ENCODE peak calls at places on chromosomes 16 and 17, in seven cellular contexts. P is AG10803, B is cardiac muscle cell, G is epithelial cell of proximal tubule, Y is GM23338, W is A549, T is astrocyte of the cerebellum. H is an unnamed sample.

GRCh38 chr16:21638573-21638975 is 13.8 kb downstream of the IGSF6 start:
- DNase-seq in P (peak), B (no peak), G (no peak), Y (no peak), W (no peak), T (no peak), H (no peak)

GRCh38 chr17:64084086-64084939 is 45.6 kb downstream of the ERN1 start:
- DNase-seq in P (peak), B (no peak), G (no peak), Y (peak), W (no peak), T (peak), H (no peak)

GRCh38 chr16:9008335-9009260 is 44.9 kb upstream of the USP7 start:
- DNase-seq in P (peak), B (peak), G (no peak), Y (peak), W (peak), T (peak), H (peak)

GRCh38 chr17:8887834-8888703 is 20.6 kb upstream of the PIK3R6 start:
- DNase-seq in P (peak), B (peak), G (no peak), Y (peak), W (peak), T (no peak), H (no peak)

GRCh38 chr16:87747626-87748025 is 18.2 kb downstream of the KLHDC4 start:
- DNase-seq in P (no peak), B (no peak), G (no peak), Y (peak), W (no peak), T (no peak), H (no peak)

GRCh38 chr17:14301279-14301760 is 439 bp downstream of the HS3ST3B1 start:
- DNase-seq in P (no peak), B (peak), G (no peak), Y (peak), W (peak), T (no peak), H (no peak)

GRCh38 chr16:17224859-17225258 is 245.9 kb downstream of the XYLT1 start:
- DNase-seq in P (peak), B (no peak), G (no peak), Y (no peak), W (no peak), T (peak), H (no peak)

GRCh38 chr16:19291459-19291858 is 5.9 kb downstream of the CLEC19A start:
- DNase-seq in P (no peak), B (no peak), G (no peak), Y (peak), W (no peak), T (no peak), H (peak)

GRCh38 chr16:2874032-2874431 is 9.0 kb upstream of the FLYWCH2 start:
- DNase-seq in P (no peak), B (no peak), G (no peak), Y (no peak), W (no peak), T (no peak), H (no peak)

GRCh38 chr17:32350662-32351418 is 883 bp downstream of the ZNF207 start:
- DNase-seq in P (peak), B (peak), G (no peak), Y (peak), W (no peak), T (no peak), H (no peak)

GRCh38 chr17:78925662-78926555 is 722 bp upstream of the TIMP2 start:
- DNase-seq in P (peak), B (no peak), G (no peak), Y (peak), W (no peak), T (peak), H (no peak)

GRCh38 chr17:7887038-7887481 is 1.5 kb upstream of the CHD3 start:
- DNase-seq in P (no peak), B (peak), G (no peak), Y (peak), W (no peak), T (no peak), H (no peak)

GRCh38 chr17:8696456-8696855 is 48.2 kb downstream of the CCDC42 start:
- DNase-seq in P (no peak), B (no peak), G (no peak), Y (peak), W (no peak), T (no peak), H (no peak)

GRCh38 chr17:73691321-73691766 is 47.1 kb upstream of the SDK2 start:
- DNase-seq in P (no peak), B (no peak), G (no peak), Y (peak), W (no peak), T (no peak), H (no peak)

GRCh38 chr17:40956401-40957254 is 10.1 kb downstream of the KRT39 start:
- DNase-seq in P (peak), B (no peak), G (peak), Y (no peak), W (no peak), T (peak), H (peak)

GRCh38 chr16:80973991-80974390 is 32.7 kb downstream of the CMC2 start:
- DNase-seq in P (no peak), B (no peak), G (no peak), Y (no peak), W (no peak), T (no peak), H (no peak)

GRCh38 chr16:5604770-5605169 is 507.2 kb upstream of the EEF2KMT start:
- DNase-seq in P (no peak), B (peak), G (no peak), Y (peak), W (peak), T (peak), H (no peak)

GRCh38 chr17:74962622-74963394 is 9.8 kb downstream of the HID1 start:
- DNase-seq in P (no peak), B (no peak), G (no peak), Y (no peak), W (no peak), T (no peak), H (no peak)

GRCh38 chr16:81276323-81276722 is 37.8 kb downstream of the BCO1 start:
- DNase-seq in P (no peak), B (no peak), G (no peak), Y (no peak), W (no peak), T (no peak), H (no peak)

GRCh38 chr16:67562918-67563707 is 787 bp downstream of the CTCF start:
- DNase-seq in P (peak), B (peak), G (no peak), Y (peak), W (no peak), T (no peak), H (peak)

GRCh38 chr16:75267631-75268264 is 16.3 kb upstream of the BCAR1 start:
- DNase-seq in P (no peak), B (peak), G (no peak), Y (no peak), W (peak), T (no peak), H (no peak)

GRCh38 chr17:43010667-43011308 is 4.2 kb downstream of the IFI35 start:
- DNase-seq in P (no peak), B (no peak), G (no peak), Y (no peak), W (no peak), T (no peak), H (no peak)

GRCh38 chr17:63434951-63435571 is 11.0 kb downstream of the CYB561 start:
- DNase-seq in P (no peak), B (no peak), G (no peak), Y (no peak), W (peak), T (no peak), H (no peak)

GRCh38 chr16:82524939-82525338 is 101.8 kb upstream of the CDH13 start:
- DNase-seq in P (no peak), B (no peak), G (no peak), Y (no peak), W (no peak), T (no peak), H (no peak)

DNA sequence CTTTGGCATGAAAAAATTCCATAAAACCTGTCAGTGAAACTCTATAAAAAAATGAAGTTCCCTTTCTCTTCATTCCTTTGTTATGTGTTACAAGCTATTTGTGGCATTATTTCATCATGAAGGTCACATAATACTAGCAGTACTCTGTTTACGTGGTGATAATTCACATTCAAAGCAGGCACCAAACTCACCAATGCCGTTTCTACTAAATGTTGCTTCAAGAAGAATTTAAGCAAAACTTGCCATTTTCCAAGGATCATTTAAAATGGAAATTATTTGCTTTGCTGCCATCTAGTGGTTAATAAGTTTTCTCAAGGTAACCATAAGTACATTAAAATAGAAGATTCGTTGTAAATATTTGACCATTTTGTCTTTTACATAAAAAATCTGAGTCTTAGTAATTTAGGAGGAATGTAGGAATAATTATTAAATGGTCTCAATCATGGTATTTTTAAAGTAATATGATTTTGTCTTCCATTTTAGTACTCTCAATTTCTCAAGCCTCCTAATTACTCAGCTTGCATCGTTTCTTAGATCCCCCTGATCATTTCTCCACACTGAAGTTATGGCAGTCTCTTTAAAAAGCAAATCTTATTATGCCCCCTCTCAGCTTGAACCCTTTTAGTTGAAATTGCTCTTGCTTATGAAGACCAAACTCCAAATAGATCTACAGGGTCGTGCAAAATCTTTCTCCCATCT is 80.8 kb downstream of the OMG start:
- DNase-seq in P (peak), B (peak), G (no peak), Y (peak), W (peak), T (peak), H (peak)
- TF ChIP-seq CTCF in P (peak), B (peak), G (no peak), Y (no peak), W (peak), T (no peak), H (peak)

GRCh38 chr17:49784636-49785035 is 3.8 kb upstream of the KAT7 start:
- DNase-seq in P (no peak), B (no peak), G (no peak), Y (no peak), W (no peak), T (no peak), H (no peak)
- H3K4me3 ChIP-seq in P (no peak), B (no peak), G (no peak), Y (no peak), W (no peak), T (no peak), H (no peak)

DNA sequence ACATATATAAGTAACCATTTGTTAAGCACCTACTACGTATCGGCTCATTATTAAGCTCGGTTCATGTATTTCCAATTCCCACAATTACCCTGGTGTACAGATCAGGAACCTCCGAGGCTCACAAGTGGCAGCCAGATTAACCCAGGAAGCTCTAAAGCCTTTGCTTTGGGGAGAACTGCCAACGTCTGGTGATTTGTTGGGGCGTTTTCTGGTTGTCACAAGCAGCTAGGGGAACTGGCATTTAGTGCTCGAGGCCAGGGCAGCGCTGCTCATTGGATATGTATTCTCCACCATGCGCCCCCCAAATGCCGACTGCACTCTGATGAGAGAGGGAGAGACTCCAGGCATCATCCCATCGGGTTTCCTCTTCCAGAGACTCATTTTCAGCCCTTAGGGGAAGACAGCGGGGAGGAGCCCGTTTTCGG is 541 bp downstream of the ZNF18 start:
- DNase-seq in P (peak), B (peak), G (no peak), Y (peak), W (peak), T (no peak), H (peak)
- TF ChIP-seq CTCF in P (peak), B (no peak), G (no peak), Y (no peak), W (no peak), T (no peak), H (no peak)

GRCh38 chr17:83081561-83082201 is 2.3 kb downstream of the METRNL start:
- DNase-seq in P (peak), B (no peak), G (no peak), Y (no peak), W (no peak), T (no peak), H (no peak)
- H3K4me3 ChIP-seq in P (peak), B (peak), G (peak), Y (peak), W (no peak), T (peak), H (peak)

GRCh38 chr17:10111907-10112452 is 86.4 kb downstream of the GAS7 start:
- DNase-seq in P (peak), B (no peak), G (no peak), Y (no peak), W (no peak), T (no peak), H (no peak)

GRCh38 chr17:10105513-10106001 is 92.8 kb downstream of the GAS7 start:
- DNase-seq in P (peak), B (peak), G (no peak), Y (no peak), W (no peak), T (no peak), H (no peak)

GRCh38 chr17:10107320-10108165 is 90.9 kb downstream of the GAS7 start:
- DNase-seq in P (no peak), B (no peak), G (no peak), Y (no peak), W (no peak), T (no peak), H (no peak)

GRCh38 chr17:10106067-10106466 is 92.3 kb downstream of the GAS7 start:
- DNase-seq in P (no peak), B (no peak), G (no peak), Y (no peak), W (no peak), T (no peak), H (no peak)

DNA sequence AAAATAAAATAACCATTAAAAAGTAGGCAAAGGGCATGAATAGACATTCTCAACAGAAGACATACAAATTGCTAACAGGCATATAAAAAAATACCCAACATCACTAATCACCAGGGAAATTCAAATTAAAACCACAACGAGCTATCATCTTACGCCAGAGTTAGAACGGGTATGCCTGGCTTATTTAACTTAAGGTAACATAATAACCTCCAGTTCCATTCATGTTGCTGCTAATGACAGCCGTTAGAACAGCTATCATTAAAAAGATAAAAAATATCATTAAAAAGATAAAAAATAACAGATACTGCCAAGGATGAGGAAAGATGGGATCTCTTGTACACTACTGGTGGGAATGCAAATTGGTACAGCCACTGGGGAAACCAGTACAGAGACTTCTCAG is 89.3 kb downstream of the GAS7 start:
- DNase-seq in P (no peak), B (no peak), G (no peak), Y (no peak), W (no peak), T (no peak), H (no peak)
- TF ChIP-seq CTCF in P (no peak), B (no peak), G (no peak), Y (no peak), W (no peak), T (no peak), H (no peak)

DNA sequence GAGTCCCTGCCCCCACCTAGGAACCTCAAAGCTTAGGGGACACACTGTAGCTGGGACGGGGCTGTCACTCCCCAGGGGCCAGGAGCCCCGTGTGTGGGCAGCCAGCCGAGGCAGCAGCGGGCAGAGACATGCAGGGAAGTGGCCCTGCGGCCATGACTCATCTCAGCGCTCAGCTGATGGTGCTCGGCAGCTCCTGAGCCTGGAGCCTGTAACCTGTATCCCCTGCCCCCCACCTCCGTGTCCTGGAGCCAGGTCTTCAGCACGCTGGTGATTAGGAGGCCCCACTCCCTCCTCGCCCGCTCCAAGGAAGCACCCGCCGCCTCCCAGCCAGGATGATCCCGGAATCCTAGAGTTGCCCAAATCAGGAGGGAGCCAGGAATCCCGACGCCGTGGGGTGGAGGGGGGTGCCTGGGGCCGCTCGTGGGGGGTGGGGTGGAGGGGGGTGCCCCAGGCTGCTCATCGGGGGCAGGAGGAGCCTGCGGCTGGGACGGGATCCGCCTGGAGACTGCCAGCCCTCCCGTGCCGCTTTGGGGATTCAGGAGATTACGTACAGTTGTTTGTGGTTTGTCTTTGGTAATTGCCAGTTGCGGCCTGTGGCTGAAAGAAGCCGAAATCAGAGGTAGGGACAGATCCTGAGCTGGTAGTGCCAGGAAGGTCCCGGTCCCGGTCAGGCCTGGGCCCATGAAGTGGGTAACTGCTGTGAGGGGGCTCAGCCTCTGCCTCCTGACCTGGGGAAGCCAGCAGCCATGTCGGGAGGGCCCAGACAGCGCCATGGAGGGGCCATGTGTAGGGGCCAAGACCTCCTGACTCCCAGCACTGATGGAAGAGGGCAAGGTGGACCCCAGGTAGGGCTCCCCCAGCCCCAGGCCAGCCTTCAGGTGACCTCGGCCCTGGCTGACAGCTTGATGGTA is 35.3 kb upstream of the SSTR5 start:
- DNase-seq in P (peak), B (no peak), G (no peak), Y (peak), W (no peak), T (no peak), H (peak)
- H3K4me3 ChIP-seq in P (no peak), B (no peak), G (no peak), Y (no peak), W (no peak), T (no peak), H (no peak)

GRCh38 chr17:39923836-39924690 is 3.3 kb downstream of the ORMDL3 start:
- DNase-seq in P (peak), B (no peak), G (no peak), Y (no peak), W (no peak), T (no peak), H (no peak)
- TF ChIP-seq CTCF in P (peak), B (peak), G (peak), Y (no peak), W (peak), T (peak), H (peak)

GRCh38 chr16:4053663-4054479 is 62.4 kb downstream of the ADCY9 start:
- DNase-seq in P (peak), B (no peak), G (no peak), Y (no peak), W (no peak), T (peak), H (no peak)
- H3K4me3 ChIP-seq in P (peak), B (no peak), G (no peak), Y (no peak), W (no peak), T (no peak), H (no peak)

DNA sequence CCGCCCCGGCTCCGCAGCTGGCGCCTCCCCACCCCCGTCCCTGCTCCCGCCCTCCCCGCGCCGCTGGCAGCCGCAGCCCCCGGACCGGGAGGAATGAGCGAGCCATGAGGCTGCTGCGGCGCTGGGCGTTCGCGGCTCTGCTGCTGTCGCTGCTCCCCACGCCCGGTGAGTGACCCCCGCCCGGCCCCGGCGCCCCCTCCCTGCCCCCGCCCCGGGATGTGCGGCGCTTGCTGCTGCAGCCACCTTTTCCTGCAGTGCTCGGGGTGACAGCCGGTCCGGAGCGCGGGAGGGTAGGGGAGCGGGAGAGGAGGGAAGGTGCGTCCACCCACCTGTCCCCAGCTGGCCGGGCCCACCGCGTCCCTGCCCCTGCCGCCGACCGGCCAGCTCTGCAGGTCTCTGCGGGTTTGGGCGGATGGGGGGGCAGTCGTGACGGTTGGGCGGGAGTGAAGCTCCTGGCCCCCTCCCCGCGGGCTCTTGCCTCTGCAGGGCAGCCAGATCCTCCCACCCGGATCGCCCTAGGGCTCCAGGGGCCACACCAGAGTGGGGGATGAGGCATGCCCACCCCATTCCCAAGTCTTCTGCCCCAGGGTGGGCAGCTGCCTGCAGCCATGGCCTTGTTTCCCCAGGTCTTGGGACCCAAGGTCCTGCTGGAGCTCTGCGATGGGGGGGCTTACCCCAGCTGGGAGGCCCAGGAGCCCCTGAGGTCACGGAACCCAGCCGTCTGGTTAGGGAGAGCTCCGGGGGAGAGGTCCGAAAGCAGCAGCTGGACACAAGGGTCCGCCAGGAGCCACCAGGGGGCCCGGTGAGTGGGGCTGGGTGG is 518 bp downstream of the ADAM11 start:
- DNase-seq in P (no peak), B (peak), G (no peak), Y (no peak), W (no peak), T (no peak), H (no peak)
- TF ChIP-seq CTCF in P (no peak), B (peak), G (peak), Y (peak), W (no peak), T (no peak), H (peak)